ENCODE peak calls at places on chromosome 10, in eight cellular contexts. V is NAMALWA, A is IMR-90, N is colonic mucosa, Z is EH, M is RKO, G is NCI-H460, B is epithelial cell of prostate. X is an unnamed sample.

GRCh38 chr10:70648427-70648826 is 23.9 kb upstream of the ADAMTS14 start:
- DNase-seq in V (peak), A (no peak), N (no peak), Z (no peak), M (peak), G (no peak), B (no peak), X (no peak)

GRCh38 chr10:69337312-69338132 is 59.2 kb downstream of the HK1 start:
- DNase-seq in V (no peak), A (peak), N (no peak), Z (peak), M (no peak), G (no peak), B (peak), X (no peak)

GRCh38 chr10:77648472-77648871 is 10.9 kb upstream of the KCNMA1 start:
- DNase-seq in V (no peak), A (no peak), N (no peak), Z (no peak), M (no peak), G (no peak), B (peak), X (no peak)

GRCh38 chr10:55398463-55398862 is 597.4 kb upstream of the PCDH15 start:
- DNase-seq in V (no peak), A (no peak), N (no peak), Z (no peak), M (no peak), G (no peak), B (no peak), X (no peak)

GRCh38 chr10:58335306-58336005 is 650 bp downstream of the UBE2D1 start:
- DNase-seq in V (peak), A (peak), N (peak), Z (peak), M (peak), G (no peak), B (peak), X (peak)

GRCh38 chr10:111107023-111107422 is 30.2 kb downstream of the ADRA2A start:
- DNase-seq in V (no peak), A (no peak), N (no peak), Z (no peak), M (no peak), G (no peak), B (no peak), X (no peak)

GRCh38 chr10:89389254-89389653 is 3.2 kb upstream of the IFIT1 start:
- DNase-seq in V (peak), A (peak), N (no peak), Z (peak), M (peak), G (peak), B (no peak), X (no peak)

GRCh38 chr10:80536361-80536835 is 1.3 kb upstream of the SH2D4B start:
- DNase-seq in V (no peak), A (no peak), N (peak), Z (no peak), M (no peak), G (no peak), B (no peak), X (no peak)

GRCh38 chr10:128113026-128113425 is 13.2 kb downstream of the MKI67 start:
- DNase-seq in V (no peak), A (no peak), N (no peak), Z (no peak), M (no peak), G (no peak), B (no peak), X (no peak)

GRCh38 chr10:101336382-101336781 is 17.6 kb upstream of the BTRC start:
- DNase-seq in V (no peak), A (no peak), N (no peak), Z (no peak), M (no peak), G (no peak), B (no peak), X (no peak)

GRCh38 chr10:113527181-113527580 is 25.7 kb upstream of the HABP2 start:
- DNase-seq in V (no peak), A (no peak), N (no peak), Z (peak), M (no peak), G (no peak), B (no peak), X (no peak)

GRCh38 chr10:58488921-58489320 is 23.8 kb upstream of the BICC1 start:
- DNase-seq in V (no peak), A (peak), N (no peak), Z (peak), M (peak), G (no peak), B (no peak), X (no peak)

GRCh38 chr10:119337796-119338432 is 130.5 kb downstream of the GRK5 start:
- DNase-seq in V (no peak), A (peak), N (no peak), Z (peak), M (no peak), G (no peak), B (no peak), X (no peak)

GRCh38 chr10:29689001-29689400 is 54.2 kb upstream of the SVIL start:
- DNase-seq in V (no peak), A (peak), N (no peak), Z (peak), M (peak), G (peak), B (no peak), X (no peak)

GRCh38 chr10:27446091-27446918 is 57.8 kb upstream of the RAB18 start:
- DNase-seq in V (peak), A (peak), N (no peak), Z (peak), M (peak), G (peak), B (no peak), X (no peak)

GRCh38 chr10:72943498-72944234 is 10.9 kb downstream of the PLA2G12B start:
- DNase-seq in V (no peak), A (no peak), N (no peak), Z (no peak), M (no peak), G (no peak), B (no peak), X (no peak)

GRCh38 chr10:34808789-34809745 is 6.0 kb downstream of the PARD3 start:
- DNase-seq in V (no peak), A (peak), N (peak), Z (peak), M (no peak), G (no peak), B (no peak), X (no peak)

GRCh38 chr10:112981553-112981952 is 31.5 kb downstream of the TCF7L2 start:
- DNase-seq in V (peak), A (no peak), N (no peak), Z (peak), M (no peak), G (no peak), B (no peak), X (no peak)

GRCh38 chr10:99993994-99994689 is 15.6 kb downstream of the DNMBP start:
- DNase-seq in V (peak), A (peak), N (peak), Z (peak), M (peak), G (peak), B (no peak), X (peak)

GRCh38 chr10:129962092-129962494 is 2.0 kb downstream of the EBF3 start:
- DNase-seq in V (no peak), A (no peak), N (no peak), Z (no peak), M (no peak), G (no peak), B (no peak), X (no peak)

GRCh38 chr10:95841711-95842498 is 65.9 kb upstream of the CC2D2B start:
- DNase-seq in V (peak), A (peak), N (peak), Z (peak), M (peak), G (peak), B (no peak), X (peak)

GRCh38 chr10:49690673-49691356 is 11.4 kb downstream of the C10orf53 start:
- DNase-seq in V (no peak), A (peak), N (no peak), Z (peak), M (no peak), G (no peak), B (no peak), X (no peak)

GRCh38 chr10:77428776-77429395 is 208.7 kb downstream of the KCNMA1 start:
- DNase-seq in V (peak), A (peak), N (peak), Z (peak), M (peak), G (no peak), B (no peak), X (peak)

GRCh38 chr10:99708428-99709010 is 23.4 kb downstream of the COX15 start:
- DNase-seq in V (no peak), A (peak), N (no peak), Z (peak), M (no peak), G (peak), B (no peak), X (no peak)

GRCh38 chr10:12077580-12078180 is 8.9 kb downstream of the DHTKD1 start:
- DNase-seq in V (peak), A (no peak), N (no peak), Z (no peak), M (no peak), G (no peak), B (no peak), X (no peak)

GRCh38 chr10:110069502-110069982 is 61.8 kb downstream of the ADD3 start:
- DNase-seq in V (peak), A (no peak), N (no peak), Z (peak), M (no peak), G (no peak), B (no peak), X (no peak)

GRCh38 chr10:123624086-123624485 is 42.1 kb upstream of the GPR26 start:
- DNase-seq in V (no peak), A (no peak), N (no peak), Z (peak), M (no peak), G (no peak), B (no peak), X (no peak)

GRCh38 chr10:95860486-95861040 is 47.2 kb upstream of the CC2D2B start:
- DNase-seq in V (no peak), A (peak), N (no peak), Z (peak), M (peak), G (no peak), B (no peak), X (no peak)

X was measured in transverse colon.